ENCODE peak calls at places on chromosomes 12 and 14, in four cellular contexts. S is GM20000, B is upper lobe of left lung, Z is GM12865. I is an unnamed sample.

GRCh38 chr12:80504389-80505153 is 60.5 kb downstream of the PTPRQ start:
- DNase-seq in Z (peak), S (no peak), B (no peak), I (peak)

GRCh38 chr12:93622485-93622884 is 50.0 kb downstream of the SOCS2 start:
- DNase-seq in S (no peak), B (no peak), Z (no peak), I (no peak)

GRCh38 chr12:54680374-54680773 is 32.2 kb upstream of the DCD start:
- DNase-seq in Z (peak), S (peak), B (no peak), I (peak)

GRCh38 chr12:104957388-104958008 is 592 bp downstream of the SLC41A2 start:
- DNase-seq in S (no peak), Z (peak), B (no peak), I (no peak)

GRCh38 chr12:54352891-54353874 is 11.1 kb downstream of the GPR84 start:
- DNase-seq in B (no peak), Z (no peak), S (no peak), I (no peak)

GRCh38 chr12:105330283-105330937 is at the start of gene C12orf75:
- DNase-seq in S (peak), Z (peak), B (peak), I (peak)

GRCh38 chr12:15963271-15963670 is 52.1 kb downstream of the DERA start:
- DNase-seq in S (no peak), Z (no peak), B (no peak), I (no peak)

GRCh38 chr14:94016446-94016976 is 9.6 kb upstream of the OTUB2 start:
- DNase-seq in B (no peak), Z (no peak), S (no peak), I (no peak)

GRCh38 chr12:130427381-130427887 is 89.7 kb downstream of the PIWIL1 start:
- DNase-seq in S (no peak), Z (no peak), B (no peak), I (no peak)

GRCh38 chr14:60164404-60164716 is 838 bp downstream of the DHRS7 start:
- DNase-seq in Z (no peak), S (no peak), B (no peak), I (no peak)

GRCh38 chr12:90858261-90858660 is 96.7 kb downstream of the CCER1 start:
- DNase-seq in B (no peak), Z (no peak), S (no peak), I (no peak)

GRCh38 chr12:112153181-112153899 is 28.0 kb downstream of the TRAFD1 start:
- DNase-seq in Z (no peak), S (no peak), B (no peak), I (no peak)

GRCh38 chr12:95206916-95207315 is 10.4 kb downstream of the FGD6 start:
- DNase-seq in Z (no peak), S (no peak), B (no peak), I (no peak)

GRCh38 chr12:132587781-132588180 is 22.6 kb downstream of the LRCOL1 start:
- DNase-seq in B (no peak), Z (no peak), S (no peak), I (no peak)

DNA sequence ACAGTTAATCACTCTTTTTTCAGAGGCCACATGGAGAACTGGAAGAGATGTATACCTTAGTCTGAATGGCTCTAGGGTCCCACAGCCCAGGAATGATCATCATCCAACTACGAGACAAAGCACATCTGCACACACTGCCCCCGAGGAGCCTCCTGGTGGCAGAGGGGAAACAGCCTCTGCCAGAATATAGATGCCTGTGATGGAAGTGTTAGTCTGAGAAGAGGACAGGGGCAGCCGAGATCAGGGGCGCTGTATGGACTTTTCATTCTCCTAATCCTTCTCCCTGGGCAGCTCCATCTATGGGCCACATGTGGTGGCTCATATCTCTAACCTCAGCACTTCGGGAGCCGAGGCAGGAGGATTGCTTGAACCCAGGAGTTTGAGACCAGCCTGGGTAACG is 82.8 kb upstream of the CAPRIN2 start:
- DNase-seq in Z (no peak), S (no peak), B (no peak), I (no peak)
- TF ChIP-seq CTCF in Z (no peak), S (no peak), B (no peak), I (no peak)

GRCh38 chr12:121296618-121297476 is at the start of gene CAMKK2:
- DNase-seq in Z (peak), B (peak), S (peak), I (peak)
- TF ChIP-seq CTCF in Z (peak), B (peak), S (peak), I (peak)

GRCh38 chr12:57258977-57259970 is 8.3 kb upstream of the STAC3 start:
- DNase-seq in Z (no peak), B (no peak), S (no peak), I (no peak)
- TF ChIP-seq CTCF in Z (no peak), B (no peak), S (no peak), I (no peak)

GRCh38 chr12:31728917-31729640 is at the start of gene AMN1:
- DNase-seq in B (peak), Z (peak), S (peak), I (peak)
- TF ChIP-seq CTCF in B (peak), Z (no peak), S (no peak), I (no peak)

DNA sequence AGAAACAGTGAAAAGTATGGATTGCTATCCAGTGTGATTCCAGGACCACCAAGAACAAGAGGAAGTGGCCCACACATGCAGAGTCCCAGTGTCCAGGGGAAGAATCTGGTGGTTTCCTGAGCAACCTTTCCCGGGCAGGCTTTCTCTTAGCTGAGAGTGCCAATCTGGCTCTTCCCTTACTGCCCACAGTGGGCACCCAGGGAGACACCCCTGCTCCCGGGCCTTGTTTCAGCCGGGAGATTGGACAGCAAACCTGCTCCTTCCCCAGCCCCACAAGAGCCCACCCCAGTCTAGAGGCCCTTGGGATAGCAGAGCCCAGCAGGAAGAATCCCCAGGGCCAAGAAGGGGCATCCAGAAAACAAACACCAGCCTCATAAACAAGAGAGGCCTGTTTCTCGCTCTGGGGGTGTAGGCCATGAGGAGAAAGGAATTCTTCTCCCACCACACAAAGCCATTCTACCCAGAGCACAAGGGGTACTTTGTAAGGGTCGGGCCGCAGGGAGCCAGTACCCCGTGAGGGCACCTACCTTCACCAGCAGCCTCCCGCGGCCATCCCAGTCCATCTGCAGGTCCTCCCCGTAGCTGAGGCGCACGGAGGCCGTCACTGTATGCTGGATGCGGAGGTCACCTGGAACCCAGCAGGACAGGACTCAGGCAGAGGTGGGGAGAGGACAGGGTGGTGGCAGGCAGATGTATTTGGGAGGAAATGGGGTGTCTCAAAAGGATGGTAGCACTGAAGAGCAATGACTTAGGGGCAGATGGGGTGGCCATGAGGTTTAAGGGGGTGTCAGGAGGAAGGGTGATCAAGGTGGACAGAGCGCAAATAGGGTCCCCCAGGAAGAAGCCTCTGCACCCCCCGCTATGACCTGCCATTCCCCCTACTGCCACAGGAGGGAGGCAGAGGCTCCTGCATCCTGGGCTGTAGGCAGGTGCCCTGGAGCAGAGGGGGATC is 61.8 kb downstream of the VWF start:
- DNase-seq in S (peak), B (peak), Z (peak), I (peak)
- TF ChIP-seq CTCF in S (peak), B (peak), Z (peak), I (peak)

GRCh38 chr14:98208943-98209342 is 1063.1 kb downstream of the BCL11B start:
- DNase-seq in B (no peak), Z (no peak), S (no peak), I (no peak)
- TF ChIP-seq CTCF in B (no peak), Z (no peak), S (no peak), I (no peak)

I was measured in OCI-LY7.